ENCODE peak calls at places on chromosomes 5 and 9, in six cellular contexts. One of them, this sample, is unnamed.
A peak's percentile ranks its signal among the peaks of the same experiment; 100 is the strongest.

GRCh38 chr9:14031015-14031414 is 282.9 kb downstream of the NFIB start:
- DNase-seq in gastrocnemius medialis: peak; percentile 55
- DNase-seq in AG04450: peak; percentile 3
- DNase-seq in PC-9: no peak
- DNase-seq in kidney: no peak
- DNase-seq in fibroblast of lung: peak; percentile 93
- DNase-seq in this sample: no peak

GRCh38 chr5:176818391-176819098 is 8.2 kb downstream of the UNC5A start:
- DNase-seq in AG04450: no peak
- DNase-seq in PC-9: peak; percentile 33
- DNase-seq in kidney: no peak
- DNase-seq in fibroblast of lung: no peak
- DNase-seq in gastrocnemius medialis: no peak
- DNase-seq in this sample: no peak

GRCh38 chr9:117276444-117276843 is 138.4 kb downstream of the ASTN2 start:
- DNase-seq in kidney: no peak
- DNase-seq in AG04450: no peak
- DNase-seq in PC-9: no peak
- DNase-seq in gastrocnemius medialis: no peak
- DNase-seq in fibroblast of lung: no peak
- DNase-seq in this sample: no peak

GRCh38 chr9:72022846-72023245 is 37.6 kb downstream of the C9orf57 start:
- DNase-seq in gastrocnemius medialis: no peak
- DNase-seq in PC-9: no peak
- DNase-seq in AG04450: peak; percentile 47
- DNase-seq in kidney: no peak
- DNase-seq in fibroblast of lung: peak; percentile 73
- DNase-seq in this sample: no peak

GRCh38 chr9:104177003-104177611 is 83.0 kb downstream of the SMC2 start:
- DNase-seq in fibroblast of lung: no peak
- DNase-seq in gastrocnemius medialis: no peak
- DNase-seq in AG04450: no peak
- DNase-seq in PC-9: no peak
- DNase-seq in kidney: no peak
- DNase-seq in this sample: no peak

GRCh38 chr9:14260101-14260500 is 53.8 kb downstream of the NFIB start:
- DNase-seq in gastrocnemius medialis: no peak
- DNase-seq in AG04450: no peak
- DNase-seq in PC-9: no peak
- DNase-seq in kidney: no peak
- DNase-seq in fibroblast of lung: peak; percentile 14
- DNase-seq in this sample: no peak

GRCh38 chr9:127531676-127532075 is 80.4 kb downstream of the LRSAM1 start:
- DNase-seq in AG04450: no peak
- DNase-seq in kidney: no peak
- DNase-seq in fibroblast of lung: no peak
- DNase-seq in PC-9: no peak
- DNase-seq in gastrocnemius medialis: no peak
- DNase-seq in this sample: no peak

GRCh38 chr5:133421394-133421793 is 190.9 kb downstream of the FSTL4 start:
- DNase-seq in kidney: no peak
- DNase-seq in gastrocnemius medialis: no peak
- DNase-seq in fibroblast of lung: no peak
- DNase-seq in AG04450: no peak
- DNase-seq in PC-9: no peak
- DNase-seq in this sample: peak; percentile 42

GRCh38 chr9:107016383-107016782 is 153.4 kb downstream of the ZNF462 start:
- DNase-seq in kidney: no peak
- DNase-seq in gastrocnemius medialis: no peak
- DNase-seq in PC-9: no peak
- DNase-seq in fibroblast of lung: no peak
- DNase-seq in AG04450: no peak
- DNase-seq in this sample: no peak

GRCh38 chr9:78397045-78397843 is 100.3 kb downstream of the PSAT1 start:
- DNase-seq in fibroblast of lung: no peak
- DNase-seq in AG04450: no peak
- DNase-seq in PC-9: no peak
- DNase-seq in kidney: no peak
- DNase-seq in gastrocnemius medialis: no peak
- DNase-seq in this sample: no peak

GRCh38 chr9:112705773-112706427 is 12.0 kb downstream of the INIP start:
- DNase-seq in AG04450: no peak
- DNase-seq in kidney: no peak
- DNase-seq in fibroblast of lung: peak; percentile 64
- DNase-seq in gastrocnemius medialis: no peak
- DNase-seq in PC-9: no peak
- DNase-seq in this sample: no peak

GRCh38 chr5:142621227-142621626 is 64.7 kb downstream of the FGF1 start:
- DNase-seq in AG04450: peak; percentile 68
- DNase-seq in fibroblast of lung: peak; percentile 81
- DNase-seq in PC-9: no peak
- DNase-seq in gastrocnemius medialis: no peak
- DNase-seq in kidney: no peak
- DNase-seq in this sample: no peak

GRCh38 chr5:10685103-10685502 is 75.9 kb downstream of the DAP start:
- DNase-seq in kidney: no peak
- DNase-seq in PC-9: no peak
- DNase-seq in gastrocnemius medialis: no peak
- DNase-seq in AG04450: no peak
- DNase-seq in fibroblast of lung: no peak
- DNase-seq in this sample: no peak

GRCh38 chr5:116411101-116411571 is 163.5 kb downstream of the SEMA6A start:
- DNase-seq in AG04450: no peak
- DNase-seq in fibroblast of lung: peak; percentile 32
- DNase-seq in PC-9: no peak
- DNase-seq in gastrocnemius medialis: peak; percentile 25
- DNase-seq in kidney: peak; percentile 67
- DNase-seq in this sample: no peak

GRCh38 chr5:33671700-33672291 is 220.0 kb downstream of the ADAMTS12 start:
- DNase-seq in PC-9: no peak
- DNase-seq in gastrocnemius medialis: no peak
- DNase-seq in kidney: no peak
- DNase-seq in fibroblast of lung: no peak
- DNase-seq in AG04450: no peak
- DNase-seq in this sample: no peak

GRCh38 chr5:160327829-160328228 is 15.5 kb upstream of the CCNJL start:
- DNase-seq in fibroblast of lung: no peak
- DNase-seq in PC-9: no peak
- DNase-seq in AG04450: no peak
- DNase-seq in kidney: no peak
- DNase-seq in gastrocnemius medialis: no peak
- DNase-seq in this sample: no peak

GRCh38 chr5:160339406-160340140 is 27.2 kb upstream of the CCNJL start:
- DNase-seq in gastrocnemius medialis: no peak
- DNase-seq in kidney: no peak
- DNase-seq in fibroblast of lung: no peak
- DNase-seq in AG04450: no peak
- DNase-seq in PC-9: no peak
- DNase-seq in this sample: no peak

GRCh38 chr5:160330212-160330611 is 17.8 kb upstream of the CCNJL start:
- DNase-seq in AG04450: no peak
- DNase-seq in gastrocnemius medialis: no peak
- DNase-seq in kidney: no peak
- DNase-seq in fibroblast of lung: no peak
- DNase-seq in PC-9: no peak
- DNase-seq in this sample: no peak

GRCh38 chr5:160333726-160334125 is 21.4 kb upstream of the CCNJL start:
- DNase-seq in AG04450: no peak
- DNase-seq in PC-9: no peak
- DNase-seq in fibroblast of lung: peak; percentile 21
- DNase-seq in kidney: no peak
- DNase-seq in gastrocnemius medialis: no peak
- DNase-seq in this sample: no peak
- TF ChIP-seq CTCF in AG04450: no peak
- TF ChIP-seq CTCF in PC-9: no peak
- TF ChIP-seq CTCF in fibroblast of lung: no peak
- TF ChIP-seq CTCF in kidney: no peak
- TF ChIP-seq CTCF in gastrocnemius medialis: no peak
- TF ChIP-seq CTCF in this sample: no peak

DNA sequence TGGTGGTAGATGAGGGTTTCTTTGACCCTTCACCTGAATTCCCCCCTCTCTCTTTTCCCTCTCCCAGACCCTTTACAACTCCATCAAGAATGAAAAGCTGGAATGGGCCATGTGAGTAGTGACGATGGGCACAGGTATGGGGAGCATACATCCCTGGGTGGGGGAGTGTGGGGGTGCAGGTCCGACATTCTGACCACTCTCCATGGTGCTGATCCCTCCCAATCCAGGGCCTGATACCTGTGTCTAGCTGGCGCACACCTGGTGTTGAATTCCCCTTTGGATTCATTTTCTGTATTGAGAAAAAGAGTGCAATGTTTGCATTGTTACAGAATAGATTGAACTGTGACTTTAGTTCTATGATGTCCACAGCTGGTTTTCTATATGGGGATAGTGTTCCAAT is 40.0 kb downstream of the PSD2 start:
- DNase-seq in AG04450: no peak
- DNase-seq in fibroblast of lung: no peak
- DNase-seq in kidney: no peak
- DNase-seq in PC-9: no peak
- DNase-seq in gastrocnemius medialis: no peak
- DNase-seq in this sample: no peak
- H3K27ac ChIP-seq in AG04450: no peak overlapping the region
- H3K27ac ChIP-seq in fibroblast of lung: no peak overlapping the region
- H3K27ac ChIP-seq in kidney: no peak overlapping the region
- H3K27ac ChIP-seq in PC-9: no peak overlapping the region
- H3K27ac ChIP-seq in gastrocnemius medialis: no peak overlapping the region
- H3K27ac ChIP-seq in this sample: no peak overlapping the region

GRCh38 chr5:171397190-171397589 is 9.5 kb downstream of the NPM1 start:
- DNase-seq in kidney: no peak
- DNase-seq in PC-9: no peak
- DNase-seq in AG04450: no peak
- DNase-seq in fibroblast of lung: no peak
- DNase-seq in gastrocnemius medialis: no peak
- DNase-seq in this sample: no peak
- H3K9me3 ChIP-seq in kidney: no peaks in the 10 kb centered on the region
- H3K9me3 ChIP-seq in PC-9: no peaks in the 10 kb centered on the region
- H3K9me3 ChIP-seq in AG04450: no peaks in the 10 kb centered on the region
- H3K9me3 ChIP-seq in fibroblast of lung: no peaks in the 10 kb centered on the region
- H3K9me3 ChIP-seq in gastrocnemius medialis: no peaks in the 10 kb centered on the region
- H3K9me3 ChIP-seq in this sample: no peaks in the 10 kb centered on the region

DNA sequence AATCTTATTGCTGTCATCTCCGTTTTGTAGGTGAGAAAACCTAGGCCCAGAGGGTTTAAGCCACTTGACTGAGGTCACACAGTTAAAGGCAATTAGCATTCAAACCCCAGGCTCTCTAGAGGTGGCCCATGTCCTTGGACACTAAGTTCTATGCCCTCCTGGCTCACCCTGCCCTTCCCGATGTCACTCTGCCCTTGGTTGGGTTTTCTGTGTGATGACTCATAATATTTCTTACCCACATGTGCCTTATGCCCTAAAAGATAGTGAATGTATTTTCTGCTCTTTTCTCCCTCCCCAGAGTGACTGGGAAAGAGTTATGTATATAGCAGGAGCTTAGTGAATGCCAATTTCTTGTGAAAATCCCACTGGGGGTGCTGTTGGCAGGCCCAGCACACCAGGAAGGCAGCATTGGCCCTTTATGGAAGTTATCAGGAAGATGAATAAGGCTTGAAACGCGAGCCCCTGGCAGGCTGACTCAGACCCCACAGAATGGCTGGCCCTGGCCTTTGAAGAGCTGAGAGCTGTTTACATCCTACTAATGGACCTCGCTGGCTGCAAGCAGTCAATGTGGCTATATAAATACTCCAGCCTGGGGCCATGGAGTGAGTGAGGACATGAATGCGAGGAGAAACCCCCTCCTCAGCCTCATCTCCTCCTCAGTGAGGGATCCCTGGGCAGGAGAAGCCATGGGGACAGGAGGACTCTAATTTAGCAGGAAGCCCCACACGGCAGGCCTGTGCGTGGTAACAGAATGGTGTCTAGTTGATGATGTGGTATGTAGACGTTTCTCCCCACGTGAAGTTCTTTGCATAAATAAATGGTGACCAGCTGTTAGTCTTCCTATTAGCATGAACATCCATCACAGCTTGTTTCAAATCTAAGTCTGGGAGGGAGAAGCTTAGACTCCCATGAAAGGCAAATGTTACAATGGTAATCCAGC is 174.8 kb upstream of the PITX1 start:
- DNase-seq in AG04450: peak; percentile 97
- DNase-seq in PC-9: peak; percentile 59
- DNase-seq in kidney: peak; percentile 35
- DNase-seq in gastrocnemius medialis: no peak
- DNase-seq in fibroblast of lung: peak; percentile 98
- DNase-seq in this sample: peak; percentile 58
- TF ChIP-seq CTCF in AG04450: peak; percentile 49
- TF ChIP-seq CTCF in PC-9: no peak
- TF ChIP-seq CTCF in kidney: no peak
- TF ChIP-seq CTCF in gastrocnemius medialis: no peak
- TF ChIP-seq CTCF in fibroblast of lung: no peak
- TF ChIP-seq CTCF in this sample: no peak

GRCh38 chr9:27538668-27539067 is 9.1 kb upstream of the MOB3B start:
- DNase-seq in PC-9: no peak
- DNase-seq in AG04450: no peak
- DNase-seq in kidney: no peak
- DNase-seq in fibroblast of lung: no peak
- DNase-seq in gastrocnemius medialis: no peak
- DNase-seq in this sample: no peak

GRCh38 chr9:27537027-27537435 is 7.4 kb upstream of the MOB3B start:
- DNase-seq in gastrocnemius medialis: peak; percentile 42
- DNase-seq in AG04450: no peak
- DNase-seq in PC-9: no peak
- DNase-seq in kidney: no peak
- DNase-seq in fibroblast of lung: no peak
- DNase-seq in this sample: no peak

GRCh38 chr9:27541740-27542139 is 12.1 kb upstream of the MOB3B start:
- DNase-seq in kidney: no peak
- DNase-seq in fibroblast of lung: no peak
- DNase-seq in AG04450: no peak
- DNase-seq in PC-9: no peak
- DNase-seq in gastrocnemius medialis: no peak
- DNase-seq in this sample: no peak

GRCh38 chr9:27540537-27540936 is 10.9 kb upstream of the MOB3B start:
- DNase-seq in PC-9: no peak
- DNase-seq in AG04450: no peak
- DNase-seq in fibroblast of lung: peak; percentile 42
- DNase-seq in gastrocnemius medialis: no peak
- DNase-seq in kidney: no peak
- DNase-seq in this sample: no peak

GRCh38 chr9:27539479-27540441 is 10.1 kb upstream of the MOB3B start:
- DNase-seq in PC-9: peak; percentile 9
- DNase-seq in gastrocnemius medialis: peak; percentile 77
- DNase-seq in AG04450: peak; percentile 51
- DNase-seq in fibroblast of lung: peak; percentile 91
- DNase-seq in kidney: peak; percentile 49
- DNase-seq in this sample: peak; percentile 68
- H3K27ac ChIP-seq in PC-9: peak overlapping the region; percentile 71
- H3K27ac ChIP-seq in gastrocnemius medialis: peak overlapping the region; percentile 90
- H3K27ac ChIP-seq in AG04450: peak overlapping the region; percentile 80
- H3K27ac ChIP-seq in fibroblast of lung: peak overlapping the region; percentile 39
- H3K27ac ChIP-seq in kidney: peak overlapping the region; percentile 77
- H3K27ac ChIP-seq in this sample: peak overlapping the region; percentile 80

This sample was measured in right atrium auricular region.